ENCODE peak calls at places on chromosomes 4 and X, in five cellular contexts. I, T, M, L and V are unnamed samples.

GRCh38 chr4:14110407-14110806 is 482.9 kb upstream of the BOD1L1 start:
- DNase-seq in I (no peak), T (no peak), M (no peak), L (no peak), V (no peak)

GRCh38 chr4:157791236-157791635 is 381.6 kb downstream of the GASK1B start:
- DNase-seq in I (no peak), T (no peak), M (no peak), L (no peak), V (no peak)

GRCh38 chr4:114257516-114257915 is 278.1 kb upstream of the ARSJ start:
- DNase-seq in I (no peak), T (no peak), M (no peak), L (no peak), V (no peak)

GRCh38 chrX:27619459-27619858 is 29.3 kb downstream of the DCAF8L2 start:
- DNase-seq in I (no peak), T (no peak), M (no peak), L (no peak), V (no peak)

GRCh38 chrX:425056-425455 is 38.3 kb upstream of the PPP2R3B start:
- DNase-seq in I (no peak), T (no peak), M (no peak), L (no peak), V (no peak)

GRCh38 chr4:92387459-92388069 is 83.8 kb downstream of the GRID2 start:
- DNase-seq in I (peak; percentile 68), T (peak; percentile 4), M (peak; percentile 4), L (no peak), V (peak; percentile 17)

GRCh38 chr4:186104895-186105720 is 604 bp downstream of the FAM149A start:
- DNase-seq in I (no peak), T (no peak), M (no peak), L (peak; percentile 80), V (peak; percentile 84)

GRCh38 chrX:102517331-102517730 is 792 bp upstream of the TMSB15A start:
- DNase-seq in I (no peak), T (no peak), M (no peak), L (no peak), V (peak; percentile 24)

GRCh38 chrX:136214551-136214950 is 36.6 kb downstream of the MAP7D3 start:
- DNase-seq in I (no peak), T (no peak), M (no peak), L (no peak), V (no peak)

GRCh38 chr4:58871509-58871908 is 1761.3 kb upstream of the IGFBP7 start:
- DNase-seq in I (no peak), T (no peak), M (no peak), L (no peak), V (no peak)

GRCh38 chr4:1730532-1731135 is 9.3 kb downstream of the TACC3 start:
- DNase-seq in I (no peak), T (no peak), M (no peak), L (no peak), V (no peak)

GRCh38 chrX:750263-750662 is 119.7 kb downstream of the SHOX start:
- DNase-seq in I (no peak), T (no peak), M (no peak), L (no peak), V (no peak)

GRCh38 chr4:108483077-108483476 is 137.3 kb upstream of the RPL34 start:
- DNase-seq in I (no peak), T (no peak), M (no peak), L (no peak), V (no peak)

GRCh38 chr4:55312491-55313101 is 33.4 kb upstream of the SRD5A3 start:
- DNase-seq in I (peak; percentile 46), T (no peak), M (peak; percentile 8), L (peak; percentile 50), V (peak; percentile 19)
- TF ChIP-seq SIN3A in I (no peak), T (no peak), M (no peak), L (no peak), V (no peak)

GRCh38 chr4:109846395-109847098 is 1.4 kb upstream of the LRIT3 start:
- DNase-seq in I (no peak), T (no peak), M (no peak), L (no peak), V (no peak)

GRCh38 chr4:109850601-109851000 is 2.7 kb downstream of the LRIT3 start:
- DNase-seq in I (no peak), T (no peak), M (no peak), L (no peak), V (no peak)

GRCh38 chr4:109847896-109848442 is at the start of gene LRIT3:
- DNase-seq in I (no peak), T (no peak), M (no peak), L (no peak), V (no peak)

DNA sequence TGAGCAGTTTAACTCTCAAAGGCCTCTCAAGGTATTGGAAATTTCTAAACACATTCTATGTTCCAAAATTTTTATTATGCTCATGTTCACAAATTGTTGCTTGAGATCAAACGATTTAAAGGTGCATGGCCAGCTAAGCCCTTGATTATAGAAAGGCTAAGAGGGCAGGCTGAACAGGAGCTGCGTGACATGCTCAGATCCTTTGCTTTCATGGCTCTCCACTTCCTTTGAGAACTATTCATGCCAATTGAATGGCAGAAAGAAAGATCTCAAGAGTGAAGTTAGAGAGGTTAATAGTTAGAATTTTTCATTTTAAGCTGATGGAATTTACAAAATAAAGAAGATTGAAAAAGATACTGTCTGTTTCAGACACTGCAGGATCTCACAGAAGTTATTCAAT is 594 bp downstream of the LRIT3 start:
- DNase-seq in I (no peak), T (no peak), M (no peak), L (no peak), V (no peak)
- TF ChIP-seq SIN3A in I (no peak), T (no peak), M (no peak), L (no peak), V (no peak)

DNA sequence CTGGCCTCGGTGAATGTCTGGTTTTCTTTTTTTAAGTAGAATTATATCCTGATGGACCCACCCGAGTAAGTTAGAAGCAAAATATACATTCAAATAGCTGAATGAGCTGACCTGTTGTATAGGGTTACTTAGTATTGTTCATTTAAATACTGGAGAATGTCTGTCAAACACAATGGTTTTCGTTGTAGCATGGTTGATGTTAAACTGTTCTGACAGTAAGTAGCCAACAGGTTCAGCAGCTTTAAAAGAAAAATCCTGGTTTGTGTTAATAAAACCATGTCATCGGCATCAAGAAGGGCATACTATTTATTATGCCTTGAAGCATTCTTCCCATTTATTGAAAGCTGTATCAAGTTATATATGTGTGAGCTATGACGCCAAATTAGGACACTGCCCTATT is 149.6 kb downstream of the ANAPC10 start:
- DNase-seq in I (no peak), T (no peak), M (no peak), L (no peak), V (no peak)
- TF ChIP-seq SIN3A in I (no peak), T (no peak), M (no peak), L (no peak), V (no peak)

GRCh38 chrX:154440623-154441357 is 3.2 kb upstream of the FAM50A start:
- DNase-seq in I (no peak), T (no peak), M (no peak), L (no peak), V (no peak)

GRCh38 chrX:154441564-154441963 is 2.4 kb upstream of the FAM50A start:
- DNase-seq in I (no peak), T (no peak), M (no peak), L (no peak), V (no peak)

GRCh38 chrX:154443479-154443910 is 446 bp upstream of the FAM50A start:
- DNase-seq in I (no peak), T (no peak), M (no peak), L (no peak), V (peak; percentile 62)

GRCh38 chrX:154444001-154444754 is at the start of gene FAM50A:
- DNase-seq in I (no peak), T (no peak), M (no peak), L (peak; percentile 69), V (peak; percentile 92)

GRCh38 chrX:154441984-154442707 is 1.8 kb upstream of the FAM50A start:
- DNase-seq in I (no peak), T (no peak), M (no peak), L (no peak), V (no peak)
- TF ChIP-seq SIN3A in I (no peak), T (no peak), M (no peak), L (no peak), V (no peak)

DNA sequence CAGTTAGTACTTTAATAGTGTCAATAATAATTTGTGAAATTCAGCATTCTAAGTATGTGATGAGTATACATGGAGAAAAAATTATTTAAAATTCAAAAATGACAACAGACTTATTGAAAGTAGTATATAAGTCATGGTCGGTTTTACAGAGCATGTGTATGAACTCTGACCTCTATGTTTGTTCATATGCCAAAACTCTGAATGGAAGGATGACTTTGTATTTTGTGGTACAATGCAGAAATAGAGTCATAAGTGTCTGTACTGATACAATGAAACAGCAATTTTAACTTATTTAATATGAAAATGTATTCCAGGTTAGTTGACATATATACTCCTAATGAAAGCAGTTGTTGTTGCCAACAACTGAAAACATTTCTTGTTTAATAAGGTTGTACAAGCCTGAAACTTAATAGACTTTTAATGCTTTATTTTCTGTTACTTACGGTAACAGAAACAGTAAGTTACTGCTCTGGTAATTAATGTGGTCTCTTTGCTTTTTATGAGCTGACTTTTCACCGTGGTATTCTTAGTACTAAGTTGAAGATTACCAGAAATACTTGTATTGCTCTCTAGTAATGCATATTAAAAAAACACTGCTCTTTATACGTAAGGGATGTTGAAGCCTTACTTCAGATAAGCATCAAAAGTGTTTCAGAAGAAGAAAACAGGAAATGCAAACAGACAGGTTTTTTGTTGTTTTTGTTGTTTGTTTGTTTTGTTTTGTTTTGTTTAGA is 1.9 kb downstream of the UBE2K start:
- DNase-seq in I (no peak), T (no peak), M (no peak), L (no peak), V (no peak)
- TF ChIP-seq SIN3A in I (no peak), T (no peak), M (no peak), L (no peak), V (no peak)

GRCh38 chr4:101730291-101731117 is 60.0 kb upstream of the BANK1 start:
- DNase-seq in I (peak; percentile 78), T (peak; percentile 8), M (peak; percentile 38), L (peak; percentile 63), V (peak; percentile 50)
- TF ChIP-seq SIN3A in I (no peak), T (no peak), M (no peak), L (no peak), V (no peak)

GRCh38 chr4:129233691-129234090 is 137.7 kb downstream of the C4orf33 start:
- DNase-seq in I (no peak), T (no peak), M (no peak), L (no peak), V (no peak)

GRCh38 chr4:129232627-129233337 is 136.8 kb downstream of the C4orf33 start:
- DNase-seq in I (no peak), T (no peak), M (no peak), L (no peak), V (peak; percentile 14)

GRCh38 chr4:129236351-129236750 is 140.4 kb downstream of the C4orf33 start:
- DNase-seq in I (no peak), T (no peak), M (no peak), L (no peak), V (no peak)

GRCh38 chr4:129230836-129231235 is 134.9 kb downstream of the C4orf33 start:
- DNase-seq in I (no peak), T (no peak), M (no peak), L (no peak), V (no peak)

GRCh38 chr4:129231907-129232626 is 136.1 kb downstream of the C4orf33 start:
- DNase-seq in I (no peak), T (no peak), M (no peak), L (no peak), V (no peak)
- TF ChIP-seq SIN3A in I (no peak), T (no peak), M (no peak), L (no peak), V (no peak)